ENCODE peak calls at places on chromosomes 12 and 14, in four cellular contexts. Z is ovary, L is A549, G is upper lobe of left lung. C is an unnamed sample.

GRCh38 chr12:116735951-116736599 is 1.8 kb downstream of the SPRING1 start:
- DNase-seq in Z (no peak), L (peak; percentile 17), G (peak; percentile 81), C (no peak)

GRCh38 chr12:27709932-27710591 is 570 bp upstream of the MRPS35 start:
- DNase-seq in Z (no peak), L (peak; percentile 68), G (no peak), C (no peak)

GRCh38 chr12:81297606-81298005 is 219.7 kb downstream of the ACSS3 start:
- DNase-seq in Z (no peak), L (no peak), G (no peak), C (no peak)

GRCh38 chr14:104339829-104340228 is 201.4 kb downstream of the KIF26A start:
- DNase-seq in Z (no peak), L (no peak), G (no peak), C (no peak)

GRCh38 chr14:91177073-91177796 is 63.4 kb downstream of the DGLUCY start:
- DNase-seq in Z (no peak), L (peak; percentile 63), G (peak; percentile 61), C (no peak)

GRCh38 chr12:10163084-10163483 is 8.8 kb downstream of the OLR1 start:
- DNase-seq in Z (no peak), L (no peak), G (no peak), C (no peak)

GRCh38 chr12:130655010-130655409 is 61.1 kb downstream of the RIMBP2 start:
- DNase-seq in Z (no peak), L (no peak), G (no peak), C (no peak)

GRCh38 chr12:113119980-113120669 is 15.4 kb downstream of the RASAL1 start:
- DNase-seq in Z (no peak), L (peak; percentile 35), G (no peak), C (no peak)

GRCh38 chr14:54502602-54503001 is 7.1 kb upstream of the CGRRF1 start:
- DNase-seq in Z (no peak), L (no peak), G (no peak), C (no peak)

GRCh38 chr12:130333341-130333740 is 4.3 kb upstream of the PIWIL1 start:
- DNase-seq in Z (no peak), L (no peak), G (no peak), C (no peak)

GRCh38 chr12:109087250-109087649 is 6.0 kb downstream of the ALKBH2 start:
- DNase-seq in Z (no peak), L (no peak), G (no peak), C (no peak)

GRCh38 chr12:10957741-10958140 is 18.7 kb upstream of the TAS2R14 start:
- DNase-seq in Z (no peak), L (no peak), G (no peak), C (no peak)

GRCh38 chr14:92586966-92587365 is 73.4 kb downstream of the RIN3 start:
- DNase-seq in Z (no peak), L (no peak), G (no peak), C (no peak)

GRCh38 chr14:65100905-65101541 is 1.3 kb downstream of the MAX start:
- DNase-seq in Z (no peak), L (no peak), G (no peak), C (no peak)

GRCh38 chr12:26000883-26001282 is 42.4 kb downstream of the RASSF8 start:
- DNase-seq in Z (no peak), L (no peak), G (peak; percentile 55), C (no peak)

GRCh38 chr12:46990211-46990610 is 89.2 kb upstream of the PCED1B start:
- DNase-seq in Z (no peak), L (no peak), G (no peak), C (no peak)

GRCh38 chr14:68807148-68807600 is 14.3 kb upstream of the ZFP36L1 start:
- DNase-seq in Z (peak; percentile 75), L (peak; percentile 53), G (peak; percentile 55), C (no peak)

GRCh38 chr12:62320054-62320453 is 59.9 kb downstream of the USP15 start:
- DNase-seq in Z (no peak), L (no peak), G (no peak), C (no peak)

GRCh38 chr12:108691995-108692808 is 39.1 kb downstream of the CORO1C start:
- DNase-seq in Z (no peak), L (peak; percentile 40), G (peak; percentile 86), C (no peak)

GRCh38 chr14:37413504-37414003 is 181.5 kb downstream of the FOXA1 start:
- DNase-seq in Z (no peak), L (no peak), G (no peak), C (no peak)

GRCh38 chr12:49971141-49971540 is 1.6 kb upstream of the AQP6 start:
- DNase-seq in Z (no peak), L (no peak), G (no peak), C (no peak)

GRCh38 chr12:122336015-122336946 is 70.0 kb upstream of the VPS33A start:
- DNase-seq in Z (no peak), L (peak; percentile 51), G (no peak), C (no peak)

GRCh38 chr14:56580317-56580711 is 716 bp downstream of the TMEM260 start:
- DNase-seq in Z (no peak), L (no peak), G (no peak), C (no peak)

GRCh38 chr14:56581041-56581727 is 1.6 kb downstream of the TMEM260 start:
- DNase-seq in Z (no peak), L (no peak), G (no peak), C (no peak)

GRCh38 chr14:56585461-56586084 is 6.0 kb downstream of the TMEM260 start:
- DNase-seq in Z (no peak), L (peak; percentile 13), G (no peak), C (no peak)

DNA sequence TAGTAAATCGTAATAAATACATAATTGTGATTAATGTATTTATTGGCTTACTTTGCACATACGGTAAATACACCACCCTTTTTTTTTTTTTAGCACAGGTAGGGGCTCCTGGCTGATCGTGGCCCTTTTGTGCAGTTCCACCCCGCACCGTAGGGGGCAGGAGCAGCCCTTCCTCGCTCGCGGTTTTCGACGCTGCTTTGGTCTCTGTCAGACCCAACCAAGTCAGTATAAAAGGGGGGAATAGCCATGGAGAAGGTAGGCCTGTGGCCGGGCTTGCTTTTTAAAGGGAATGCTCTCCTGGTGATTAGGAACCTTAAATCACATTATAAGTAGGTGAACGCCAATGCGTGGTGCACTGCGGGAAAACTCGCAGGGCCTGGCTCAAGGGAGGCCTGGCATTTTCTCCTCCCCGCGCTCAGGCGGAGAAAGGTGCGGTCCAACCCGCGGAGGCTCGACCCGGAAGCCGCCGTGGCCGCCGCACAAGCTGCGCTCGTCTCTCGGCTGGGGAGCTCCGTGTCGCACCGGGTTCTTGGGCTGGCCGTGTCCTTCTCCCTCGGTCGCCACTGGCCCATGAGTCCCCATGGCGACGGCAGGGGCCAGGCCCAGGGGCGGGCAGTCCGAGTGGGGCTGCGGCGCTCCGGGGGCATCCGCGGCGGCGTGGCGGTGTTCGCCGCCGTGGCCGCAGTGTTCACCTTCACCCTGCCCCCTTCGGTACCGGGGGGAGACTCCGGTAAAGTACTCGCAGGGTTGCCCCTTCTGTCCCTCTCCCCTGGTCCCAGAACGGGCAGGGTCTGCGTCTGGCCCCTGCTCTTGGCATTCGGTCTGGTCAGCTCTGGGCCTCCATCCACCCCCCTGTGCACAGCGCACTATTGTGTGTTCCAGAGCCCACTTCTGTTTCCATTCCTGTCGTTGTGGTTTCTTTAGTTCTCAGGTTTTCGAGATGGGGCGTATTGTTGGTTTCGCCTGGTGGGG is at the start of gene TMEM260:
- DNase-seq in Z (peak; percentile 88), L (peak; percentile 89), G (peak; percentile 83), C (no peak)
- TF ChIP-seq POLR2A in Z (peak; percentile 19), L (peak; percentile 86), G (peak; percentile 83), C (no peak)

DNA sequence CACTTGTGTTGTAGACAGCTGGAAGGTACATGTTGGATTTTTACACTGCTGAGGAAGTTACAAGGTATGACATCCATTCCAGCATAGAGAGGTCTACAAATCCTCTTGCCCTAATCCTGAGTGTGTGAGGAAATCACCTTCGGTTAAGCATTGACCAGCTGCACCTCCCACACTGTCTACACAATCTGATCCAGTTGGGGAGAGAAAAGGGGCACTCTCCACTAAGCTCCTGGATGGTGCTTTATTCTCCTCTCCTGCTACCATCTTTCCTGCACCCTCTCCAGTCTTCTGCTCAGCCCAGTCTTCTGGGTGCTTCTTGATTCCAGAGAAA is at the start of gene OR6J1:
- DNase-seq in Z (no peak), L (no peak), G (no peak), C (no peak)
- TF ChIP-seq CTCF in Z (no peak), L (no peak), G (no peak), C (no peak)

GRCh38 chr14:24231263-24232120 is 675 bp downstream of the NEDD8 start:
- DNase-seq in Z (no peak), L (no peak), G (no peak), C (no peak)

GRCh38 chr14:24232645-24233537 is at the start of gene GMPR2:
- DNase-seq in Z (no peak), L (no peak), G (peak; percentile 75), C (no peak)

GRCh38 chr14:24233538-24233866 is 773 bp downstream of the GMPR2 start:
- DNase-seq in Z (no peak), L (peak; percentile 21), G (no peak), C (no peak)

GRCh38 chr14:24234095-24235020 is 1.6 kb downstream of the GMPR2 start:
- DNase-seq in Z (no peak), L (no peak), G (no peak), C (no peak)

DNA sequence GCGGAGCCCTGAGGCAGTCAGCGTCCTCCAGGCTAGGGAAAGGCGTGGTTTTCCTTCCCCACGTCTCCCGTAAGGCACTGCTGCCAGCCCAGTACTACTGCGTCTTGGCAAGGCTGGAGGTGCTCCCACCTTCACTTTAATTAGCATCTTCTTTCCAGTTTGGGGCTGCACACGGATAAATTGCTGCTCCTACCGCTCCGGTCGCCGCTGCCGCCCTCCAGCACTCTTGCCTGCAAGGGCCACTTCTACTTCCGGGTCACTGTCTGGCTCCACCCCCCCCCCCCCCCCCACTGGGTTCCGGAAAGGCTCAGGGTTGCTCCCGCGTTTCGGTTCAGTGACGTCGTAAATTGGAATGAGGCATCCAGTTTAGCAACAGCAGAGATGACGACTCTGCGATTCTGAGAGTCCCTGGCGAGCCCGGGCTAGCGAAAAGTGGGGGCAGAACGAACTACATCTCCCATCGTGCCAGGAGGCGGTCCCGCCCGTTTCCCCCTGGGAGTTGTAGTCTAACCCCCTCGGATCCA is at the start of gene NEDD8:
- DNase-seq in Z (peak; percentile 94), L (peak; percentile 89), G (peak; percentile 93), C (peak; percentile 98)
- TF ChIP-seq POLR2A in Z (peak; percentile 45), L (peak; percentile 73), G (peak; percentile 58), C (no peak)

DNA sequence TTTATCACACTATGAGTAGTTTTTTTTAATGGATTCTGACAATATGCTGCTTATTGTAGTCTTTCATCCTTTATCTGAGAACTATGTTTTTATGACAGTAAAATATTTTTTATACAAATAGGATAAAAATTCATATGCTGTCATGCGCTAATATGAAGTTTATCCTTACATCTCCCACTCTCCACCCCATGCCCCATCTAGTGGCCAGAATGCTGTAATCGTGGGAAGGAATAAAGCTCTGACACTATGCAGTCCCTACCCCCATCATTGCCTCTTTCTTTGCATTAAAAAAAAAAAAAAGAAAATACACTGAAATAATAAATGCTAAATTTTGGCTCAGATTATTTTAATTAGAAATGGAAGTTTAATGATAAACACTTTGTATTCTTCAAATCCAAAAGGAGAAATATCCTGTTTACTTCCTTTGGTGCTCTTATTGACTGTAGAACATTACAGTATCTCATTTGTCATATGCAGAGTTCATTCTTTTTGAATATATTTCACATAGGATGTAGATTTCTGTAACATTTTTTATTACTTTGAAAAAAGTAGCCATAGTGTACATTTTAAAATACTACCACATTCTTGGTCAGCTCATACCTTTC is 145.9 kb upstream of the SLCO1C1 start:
- DNase-seq in Z (no peak), L (peak; percentile 73), G (no peak), C (no peak)
- TF ChIP-seq CTCF in Z (peak; percentile 48), L (peak; percentile 70), G (peak; percentile 6), C (no peak)

GRCh38 chr14:70812124-70812818 is 3.0 kb upstream of the MAP3K9 start:
- DNase-seq in Z (no peak), L (no peak), G (peak; percentile 52), C (no peak)
- TF ChIP-seq POLR2A in Z (no peak), L (no peak), G (no peak), C (no peak)